ENCODE peak calls at places on chromosomes 11 and 22, in nine cellular contexts. A is nephron progenitor cell; M is retinal pigment epithelial cell; N is A549; O is fibroblast of lung; P is WERI-Rb-1; C is activated CD8-positive, alpha-beta T cell treated with anti-CD3 and anti-CD28 coated beads for 36 hours; D is tibial artery; Y is kidney. B is an unnamed sample.

GRCh38 chr11:2991477-2992233 is 474 bp downstream of the NAP1L4 start:
- DNase-seq in A (no peak), M (no peak), N (peak; percentile 24), O (peak; percentile 38), P (no peak), C (peak; percentile 59), D (no peak), Y (no peak), B (peak; percentile 61)

GRCh38 chr11:116460156-116460965 is 312.4 kb downstream of the BUD13 start:
- DNase-seq in A (no peak), M (no peak), N (no peak), O (no peak), P (no peak), C (no peak), D (no peak), Y (no peak), B (no peak)

GRCh38 chr11:6377902-6378694 is 12.2 kb upstream of the SMPD1 start:
- DNase-seq in A (no peak), M (no peak), N (no peak), O (no peak), P (no peak), C (no peak), D (peak; percentile 38), Y (no peak), B (no peak)

GRCh38 chr11:26331911-26332571 is at the start of gene ANO3:
- DNase-seq in A (peak; percentile 95), M (peak; percentile 79), N (peak; percentile 74), O (peak; percentile 84), P (peak; percentile 86), C (peak; percentile 20), D (peak; percentile 66), Y (peak; percentile 87), B (no peak)

GRCh38 chr22:30872282-30873041 is 96.1 kb downstream of the MORC2 start:
- DNase-seq in A (no peak), M (no peak), N (no peak), O (no peak), P (no peak), C (no peak), D (peak; percentile 41), Y (peak; percentile 65), B (no peak)

GRCh38 chr11:58782066-58782465 is 50.3 kb upstream of the GLYAT start:
- DNase-seq in A (no peak), M (no peak), N (no peak), O (no peak), P (no peak), C (no peak), D (no peak), Y (no peak), B (no peak)

GRCh38 chr11:29448246-29448877 is 568.5 kb downstream of the KCNA4 start:
- DNase-seq in A (peak; percentile 9), M (no peak), N (peak; percentile 22), O (peak; percentile 18), P (peak; percentile 31), C (no peak), D (no peak), Y (no peak), B (no peak)

GRCh38 chr22:44685384-44686056 is 16.5 kb upstream of the PRR5 start:
- DNase-seq in A (peak; percentile 53), M (no peak), N (peak; percentile 53), O (peak; percentile 60), P (peak; percentile 82), C (peak; percentile 92), D (no peak), Y (no peak), B (peak; percentile 77)

GRCh38 chr11:65883058-65883761 is 3.6 kb downstream of the CTSW start:
- DNase-seq in A (no peak), M (no peak), N (no peak), O (no peak), P (no peak), C (no peak), D (no peak), Y (peak; percentile 49), B (no peak)

GRCh38 chr22:44373234-44373633 is 60.5 kb upstream of the SHISAL1 start:
- DNase-seq in A (no peak), M (no peak), N (no peak), O (no peak), P (no peak), C (no peak), D (no peak), Y (peak; percentile 35), B (peak; percentile 28)

GRCh38 chr11:31340903-31341572 is 28.5 kb downstream of the DCDC1 start:
- DNase-seq in A (peak; percentile 8), M (no peak), N (peak; percentile 49), O (peak; percentile 27), P (peak; percentile 22), C (peak; percentile 2), D (no peak), Y (no peak), B (no peak)
- TF ChIP-seq CTCF in A (peak; percentile 49), M (peak; percentile 70), N (peak; percentile 28), O (peak; percentile 75), P (peak; percentile 65), C (peak; percentile 51), D (no peak), Y (peak; percentile 35), B (peak; percentile 52)

DNA sequence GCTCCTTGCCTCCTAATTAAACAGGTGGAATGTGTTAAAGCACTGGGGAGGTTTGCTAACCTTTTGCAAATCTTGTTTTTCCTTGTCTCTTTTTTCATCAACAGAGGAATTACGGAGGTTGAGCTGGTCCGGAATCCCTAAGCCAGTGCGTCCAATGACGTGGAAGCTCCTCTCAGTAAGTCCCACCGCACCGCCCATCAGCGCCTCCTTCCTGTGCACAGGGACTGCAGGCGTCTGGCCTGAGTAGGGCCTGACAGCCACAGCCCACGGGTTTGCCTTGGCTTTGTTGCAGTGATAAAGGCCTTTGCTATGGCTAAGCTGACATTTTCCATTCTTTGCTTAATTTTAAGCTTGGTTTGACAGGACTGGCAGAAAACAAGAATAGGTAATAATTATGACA is 116.1 kb downstream of the TBC1D22A start:
- DNase-seq in A (no peak), M (peak; percentile 64), N (peak; percentile 15), O (no peak), P (peak; percentile 89), C (no peak), D (no peak), Y (no peak), B (no peak)
- TF ChIP-seq CTCF in A (no peak), M (peak; percentile 44), N (no peak), O (peak; percentile 3), P (peak; percentile 67), C (no peak), D (no peak), Y (no peak), B (no peak)

GRCh38 chr11:131408011-131408640 is 37.7 kb downstream of the NTM start:
- DNase-seq in A (peak; percentile 59), M (no peak), N (peak; percentile 40), O (peak; percentile 25), P (peak; percentile 74), C (peak; percentile 4), D (no peak), Y (no peak), B (peak; percentile 59)
- TF ChIP-seq CTCF in A (peak; percentile 70), M (peak; percentile 74), N (peak; percentile 14), O (peak; percentile 45), P (peak; percentile 83), C (no peak), D (no peak), Y (peak; percentile 54), B (peak; percentile 60)

GRCh38 chr22:42074153-42074750 is at the start of gene PHETA2:
- DNase-seq in A (no peak), M (no peak), N (no peak), O (peak; percentile 51), P (no peak), C (peak; percentile 63), D (peak; percentile 78), Y (peak; percentile 88), B (peak; percentile 63)
- TF ChIP-seq CTCF in A (no peak), M (peak; percentile 39), N (no peak), O (peak; percentile 31), P (no peak), C (peak; percentile 57), D (peak; percentile 51), Y (no peak), B (peak; percentile 75)

GRCh38 chr11:112963368-112963955 is 2.2 kb downstream of the NCAM1 start:
- DNase-seq in A (peak; percentile 66), M (no peak), N (no peak), O (no peak), P (no peak), C (no peak), D (no peak), Y (no peak), B (no peak)
- TF ChIP-seq CTCF in A (no peak), M (no peak), N (no peak), O (no peak), P (no peak), C (no peak), D (no peak), Y (no peak), B (no peak)

GRCh38 chr11:35487532-35488078 is 37.8 kb downstream of the PAMR1 start:
- DNase-seq in A (peak; percentile 65), M (peak; percentile 12), N (peak; percentile 48), O (peak; percentile 69), P (peak; percentile 80), C (peak; percentile 16), D (no peak), Y (no peak), B (no peak)
- TF ChIP-seq CTCF in A (peak; percentile 54), M (peak; percentile 69), N (peak; percentile 60), O (peak; percentile 68), P (peak; percentile 63), C (peak; percentile 38), D (no peak), Y (no peak), B (no peak)

GRCh38 chr11:46321757-46322156 is 25.5 kb upstream of the DGKZ start:
- DNase-seq in A (no peak), M (no peak), N (no peak), O (no peak), P (no peak), C (no peak), D (no peak), Y (no peak), B (peak; percentile 71)

GRCh38 chr11:46326813-46327416 is 20.3 kb upstream of the DGKZ start:
- DNase-seq in A (no peak), M (no peak), N (no peak), O (no peak), P (no peak), C (no peak), D (no peak), Y (no peak), B (no peak)

GRCh38 chr11:46327829-46328228 is 19.4 kb upstream of the DGKZ start:
- DNase-seq in A (no peak), M (no peak), N (no peak), O (no peak), P (no peak), C (no peak), D (no peak), Y (no peak), B (no peak)

GRCh38 chr11:46319074-46319453 is 28.2 kb upstream of the DGKZ start:
- DNase-seq in A (no peak), M (no peak), N (no peak), O (no peak), P (no peak), C (no peak), D (no peak), Y (no peak), B (no peak)

GRCh38 chr11:46322759-46323158 is 24.5 kb upstream of the DGKZ start:
- DNase-seq in A (no peak), M (no peak), N (peak; percentile 51), O (no peak), P (peak; percentile 44), C (peak; percentile 50), D (no peak), Y (no peak), B (no peak)
- TF ChIP-seq CTCF in A (no peak), M (peak; percentile 38), N (peak; percentile 13), O (peak; percentile 61), P (peak; percentile 50), C (no peak), D (no peak), Y (no peak), B (no peak)

GRCh38 chr11:8209208-8209807 is 40.5 kb upstream of the RIC3 start:
- DNase-seq in A (no peak), M (no peak), N (no peak), O (no peak), P (no peak), C (peak; percentile 48), D (no peak), Y (no peak), B (peak; percentile 72)
- TF ChIP-seq CTCF in A (no peak), M (peak; percentile 45), N (peak; percentile 25), O (peak; percentile 30), P (peak; percentile 73), C (peak; percentile 48), D (peak; percentile 21), Y (peak; percentile 27), B (peak; percentile 97)

B was measured in CD14-positive monocyte.